ENCODE peak calls at places on chromosomes 7 and 10, in eight cellular contexts. O, P, L, S, H, N, Y and F are unnamed samples.

GRCh38 chr7:119452401-119452800 is 820.6 kb upstream of the KCND2 start:
- DNase-seq in H (no peak), L (no peak), P (peak; percentile 56), O (no peak), Y (no peak), S (no peak), N (no peak), F (no peak)

GRCh38 chr10:42926831-42927230 is 144.2 kb downstream of the BMS1 start:
- DNase-seq in S (peak; percentile 8), O (no peak), H (no peak), Y (peak; percentile 53), N (no peak), L (peak; percentile 29), P (no peak), F (no peak)

GRCh38 chr7:37820708-37821468 is 27.5 kb upstream of the NME8 start:
- DNase-seq in Y (no peak), H (no peak), L (no peak), O (no peak), N (no peak), P (no peak), S (no peak), F (no peak)

GRCh38 chr7:149373089-149373488 is 87.8 kb downstream of the ZNF777 start:
- DNase-seq in S (no peak), P (no peak), Y (no peak), N (no peak), H (no peak), L (no peak), O (no peak), F (no peak)

GRCh38 chr7:90211391-90212148 is at the start of gene STEAP2:
- DNase-seq in Y (peak; percentile 92), P (peak; percentile 77), L (peak; percentile 91), N (peak; percentile 94), H (peak; percentile 88), O (peak; percentile 96), S (peak; percentile 73), F (peak; percentile 93)

GRCh38 chr7:17021205-17021604 is 139.4 kb upstream of the AGR3 start:
- DNase-seq in H (no peak), O (no peak), N (no peak), S (no peak), Y (peak; percentile 43), L (no peak), P (no peak), F (no peak)

GRCh38 chr10:30491204-30491603 is 57.2 kb downstream of the MAP3K8 start:
- DNase-seq in L (no peak), S (no peak), Y (peak; percentile 91), N (no peak), P (peak; percentile 67), H (no peak), O (no peak), F (no peak)

GRCh38 chr7:157399086-157399687 is 62.4 kb downstream of the DNAJB6 start:
- DNase-seq in P (no peak), Y (no peak), O (no peak), S (no peak), L (no peak), N (no peak), H (no peak), F (no peak)

GRCh38 chr7:28128608-28129007 is 52.0 kb downstream of the JAZF1 start:
- DNase-seq in H (no peak), Y (no peak), L (no peak), N (no peak), P (no peak), S (no peak), O (no peak), F (no peak)

GRCh38 chr10:120980316-120980975 is 129.3 kb downstream of the WDR11 start:
- DNase-seq in Y (no peak), P (no peak), O (no peak), L (no peak), S (no peak), H (no peak), N (no peak), F (no peak)

GRCh38 chr10:47363781-47364180 is 15.6 kb downstream of the RBP3 start:
- DNase-seq in H (no peak), N (no peak), Y (no peak), O (no peak), S (no peak), L (no peak), P (no peak), F (no peak)

GRCh38 chr7:139099181-139099947 is 10.2 kb downstream of the ZC3HAV1 start:
- DNase-seq in N (no peak), O (no peak), Y (peak; percentile 53), H (no peak), L (no peak), S (no peak), P (no peak), F (no peak)

GRCh38 chr10:3652886-3653285 is 132.1 kb downstream of the KLF6 start:
- DNase-seq in L (no peak), N (no peak), S (no peak), Y (peak; percentile 52), H (no peak), P (no peak), O (no peak), F (no peak)

GRCh38 chr10:119541046-119541445 is 1.5 kb downstream of the RGS10 start:
- DNase-seq in N (no peak), Y (peak; percentile 61), H (no peak), L (no peak), O (no peak), P (peak; percentile 37), S (no peak), F (no peak)

GRCh38 chr10:119540038-119540437 is 2.5 kb downstream of the RGS10 start:
- DNase-seq in N (no peak), O (no peak), P (no peak), L (no peak), H (no peak), Y (no peak), S (no peak), F (no peak)

GRCh38 chr10:119537953-119538630 is 4.4 kb downstream of the RGS10 start:
- DNase-seq in H (no peak), Y (no peak), O (no peak), P (no peak), S (no peak), N (no peak), L (no peak), F (no peak)

GRCh38 chr10:119539359-119539651 is 3.2 kb downstream of the RGS10 start:
- DNase-seq in N (no peak), S (no peak), H (no peak), P (peak; percentile 62), L (no peak), Y (no peak), O (no peak), F (no peak)

GRCh38 chr10:119538632-119539358 is 3.7 kb downstream of the RGS10 start:
- DNase-seq in L (no peak), Y (peak; percentile 18), S (no peak), H (no peak), P (no peak), O (no peak), N (no peak), F (no peak)
- H3K4me3 ChIP-seq in L (no peak overlapping the region), Y (no peak overlapping the region), S (no peak overlapping the region), H (no peak overlapping the region), P (peak overlapping the region; percentile 32), O (no peak overlapping the region), N (no peak overlapping the region), F (no peak overlapping the region)

GRCh38 chr7:44634839-44635591 is 28.6 kb downstream of the OGDH start:
- DNase-seq in S (no peak), N (no peak), H (peak; percentile 67), L (no peak), P (no peak), Y (peak; percentile 15), O (no peak), F (peak; percentile 71)
- H3K4me3 ChIP-seq in S (no peak overlapping the region), N (no peak overlapping the region), H (peak overlapping the region; percentile 1), L (no peak overlapping the region), P (no peak overlapping the region), Y (no peak overlapping the region), O (no peak overlapping the region), F (no peak overlapping the region)

DNA sequence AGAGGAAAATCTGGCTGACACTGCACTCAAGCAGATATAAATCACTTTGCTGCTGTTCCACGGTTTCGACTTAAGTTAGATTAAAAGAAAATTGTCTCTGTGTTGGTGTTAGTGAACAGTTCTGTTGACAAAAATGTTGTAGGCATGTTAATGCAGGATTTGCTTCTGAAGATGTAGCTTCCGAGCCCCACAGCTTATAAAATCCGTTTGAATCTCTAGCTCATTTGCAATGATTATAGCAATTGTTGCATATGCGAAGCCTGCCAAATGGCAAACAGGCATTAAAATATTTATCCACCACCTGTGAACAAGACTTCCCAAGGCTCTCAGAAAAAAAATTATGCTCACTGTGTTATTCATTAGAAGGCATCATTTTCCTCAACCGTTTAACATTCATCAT is 14.2 kb downstream of the CFAP58 start:
- DNase-seq in L (no peak), N (no peak), P (no peak), H (no peak), Y (no peak), O (no peak), S (no peak), F (no peak)
- H3K4me3 ChIP-seq in L (no peak overlapping the region), N (no peak overlapping the region), P (no peak overlapping the region), H (no peak overlapping the region), Y (no peak overlapping the region), O (no peak overlapping the region), S (no peak overlapping the region), F (no peak overlapping the region)

GRCh38 chr10:79245539-79246208 is 101.6 kb upstream of the PPIF start:
- DNase-seq in O (no peak), P (no peak), S (no peak), L (no peak), N (no peak), Y (no peak), H (no peak), F (no peak)

GRCh38 chr10:79246209-79246581 is 101.1 kb upstream of the PPIF start:
- DNase-seq in O (peak; percentile 86), L (peak; percentile 79), Y (peak; percentile 49), H (peak; percentile 80), N (peak; percentile 90), S (no peak), P (no peak), F (peak; percentile 98)

GRCh38 chr10:79247373-79248137 is 99.7 kb upstream of the PPIF start:
- DNase-seq in P (no peak), O (no peak), H (no peak), N (no peak), Y (no peak), S (no peak), L (no peak), F (no peak)

GRCh38 chr10:79248341-79248931 is 98.8 kb upstream of the PPIF start:
- DNase-seq in P (no peak), O (no peak), L (no peak), N (peak; percentile 92), Y (no peak), H (peak; percentile 65), S (no peak), F (no peak)

DNA sequence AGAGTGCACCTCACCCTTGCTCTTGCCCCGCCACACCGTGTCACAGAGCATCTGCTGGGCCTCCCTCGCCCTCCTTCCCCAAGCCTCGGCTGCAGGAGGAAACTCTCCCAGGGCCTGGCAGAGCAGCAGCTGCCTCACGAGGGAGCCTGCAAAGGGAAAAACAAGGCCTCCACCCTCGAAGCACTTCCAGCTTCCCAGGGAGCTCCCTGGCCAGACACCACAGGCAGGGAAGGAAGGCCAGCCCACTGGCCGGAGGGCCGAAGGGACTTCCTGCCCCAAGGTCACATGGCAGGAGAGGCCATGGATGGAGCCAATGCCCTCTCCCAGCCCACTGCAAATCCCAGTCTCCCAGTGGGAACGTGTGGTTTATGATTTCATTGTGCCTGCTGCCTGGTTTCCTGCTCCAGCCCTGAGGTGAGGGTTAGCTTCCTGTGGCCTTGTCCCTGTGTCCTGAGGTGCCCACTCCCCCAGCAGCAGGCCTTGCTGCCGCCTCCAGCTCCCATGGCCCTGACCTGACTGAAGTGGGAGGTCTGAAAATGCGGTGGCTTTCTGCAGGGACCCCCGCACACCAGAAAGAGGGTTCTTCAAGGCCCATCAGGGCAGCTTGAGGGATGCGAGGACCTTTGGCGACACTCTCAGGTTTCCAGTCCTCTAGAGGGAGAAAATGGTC is 100.5 kb upstream of the PPIF start:
- DNase-seq in H (peak; percentile 78), Y (peak; percentile 60), N (peak; percentile 93), S (no peak), O (no peak), P (no peak), L (peak; percentile 77), F (peak; percentile 93)
- H3K4me3 ChIP-seq in H (peak overlapping the region; percentile 70), Y (no peak overlapping the region), N (no peak overlapping the region), S (no peak overlapping the region), O (no peak overlapping the region), P (no peak overlapping the region), L (peak overlapping the region; percentile 30), F (peak overlapping the region; percentile 17)